ENCODE peak calls at places on chromosome 12, in nine cellular contexts. F is SIG-M5; K is M059J; T is stimulated activated CD4-positive, alpha-beta T cell treated with anti-CD3 and anti-CD28 coated beads, Interleukin-1b, Interleukin-23, amount 100 ng/mL, for 48 hours; I is NCI-H82; Z is MV-4-11; W is cardiac fibroblast; V is transverse colon; L is tibial artery. B is an unnamed sample.

GRCh38 chr12:80045594-80045993 is 53.7 kb upstream of the OTOGL start:
- DNase-seq in F (no peak), K (peak), T (no peak), I (no peak), Z (no peak), W (peak), V (no peak), L (no peak), B (no peak)

GRCh38 chr12:102232446-102232845 is 34.8 kb upstream of the PMCH start:
- DNase-seq in F (no peak), K (no peak), T (no peak), I (no peak), Z (no peak), W (peak), V (no peak), L (no peak), B (no peak)

GRCh38 chr12:24135158-24135850 is 185.8 kb upstream of the SOX5 start:
- DNase-seq in F (no peak), K (no peak), T (no peak), I (peak), Z (no peak), W (no peak), V (no peak), L (no peak), B (no peak)

GRCh38 chr12:57216014-57216891 is at the start of gene NXPH4:
- DNase-seq in F (no peak), K (no peak), T (no peak), I (peak), Z (no peak), W (no peak), V (peak), L (no peak), B (no peak)

GRCh38 chr12:16393126-16393525 is 45.7 kb downstream of the MGST1 start:
- DNase-seq in F (no peak), K (no peak), T (no peak), I (no peak), Z (peak), W (no peak), V (no peak), L (no peak), B (no peak)

GRCh38 chr12:92621833-92622232 is 81.0 kb upstream of the PLEKHG7 start:
- DNase-seq in F (no peak), K (peak), T (no peak), I (no peak), Z (no peak), W (no peak), V (no peak), L (no peak), B (no peak)

GRCh38 chr12:2615665-2616387 is 178.9 kb upstream of the FKBP4 start:
- DNase-seq in F (no peak), K (no peak), T (no peak), I (no peak), Z (no peak), W (peak), V (no peak), L (no peak), B (no peak)

GRCh38 chr12:93174048-93174447 is 203.7 kb upstream of the NUDT4 start:
- DNase-seq in F (no peak), K (peak), T (no peak), I (no peak), Z (no peak), W (peak), V (no peak), L (no peak), B (no peak)

GRCh38 chr12:91920740-91921139 is 224.9 kb downstream of the BTG1 start:
- DNase-seq in F (no peak), K (no peak), T (no peak), I (no peak), Z (no peak), W (no peak), V (no peak), L (no peak), B (no peak)

GRCh38 chr12:20142295-20142694 is 226.0 kb upstream of the PDE3A start:
- DNase-seq in F (no peak), K (no peak), T (no peak), I (peak), Z (no peak), W (no peak), V (no peak), L (no peak), B (no peak)

GRCh38 chr12:6553051-6553868 is 2.6 kb downstream of the IFFO1 start:
- DNase-seq in F (no peak), K (peak), T (no peak), I (peak), Z (no peak), W (peak), V (no peak), L (peak), B (no peak)

GRCh38 chr12:14946162-14946561 is 7.8 kb upstream of the ERP27 start:
- DNase-seq in F (no peak), K (no peak), T (no peak), I (no peak), Z (no peak), W (peak), V (no peak), L (no peak), B (no peak)

GRCh38 chr12:44372259-44372658 is 503.9 kb downstream of the NELL2 start:
- DNase-seq in F (no peak), K (peak), T (no peak), I (no peak), Z (no peak), W (peak), V (no peak), L (no peak), B (no peak)

B was measured in COR-L47.